ENCODE peak calls at places on chromosomes 3 and 15, in five cellular contexts. C, S, O, X and M are unnamed samples.

GRCh38 chr15:92343869-92344643 is 49.6 kb upstream of the ST8SIA2 start:
- DNase-seq in C (no peak), S (no peak), X (no peak), O (no peak), M (no peak)

GRCh38 chr15:78325092-78325843 is 14.9 kb upstream of the CRABP1 start:
- DNase-seq in O (no peak), C (no peak), X (no peak), S (no peak), M (peak; percentile 33)

GRCh38 chr3:107661447-107662108 is 138.8 kb downstream of the BBX start:
- DNase-seq in X (no peak), S (no peak), O (no peak), C (no peak), M (peak; percentile 51)

GRCh38 chr3:56830884-56831283 is 29.1 kb upstream of the ARHGEF3 start:
- DNase-seq in X (no peak), S (no peak), C (no peak), O (no peak), M (no peak)

GRCh38 chr3:52291508-52292181 is 4.0 kb downstream of the GLYCTK start:
- DNase-seq in X (no peak), S (peak; percentile 54), C (no peak), O (no peak), M (peak; percentile 51)

GRCh38 chr3:112486811-112487505 is 12.3 kb downstream of the BTLA start:
- DNase-seq in O (no peak), S (no peak), C (peak; percentile 20), X (no peak), M (no peak)

GRCh38 chr3:99774467-99774866 is 43.2 kb upstream of the CMSS1 start:
- DNase-seq in C (peak; percentile 77), X (no peak), S (no peak), O (no peak), M (no peak)

GRCh38 chr3:9913601-9914000 is 3.3 kb upstream of the IL17RC start:
- DNase-seq in O (no peak), S (no peak), C (no peak), X (no peak), M (no peak)

GRCh38 chr3:157073810-157074209 is 86.1 kb downstream of the CCNL1 start:
- DNase-seq in S (no peak), C (peak; percentile 55), X (no peak), O (no peak), M (peak; percentile 50)

GRCh38 chr3:99579246-99579645 is 59.1 kb upstream of the COL8A1 start:
- DNase-seq in S (no peak), O (no peak), C (peak; percentile 84), X (no peak), M (no peak)

GRCh38 chr15:40344631-40345120 is 3.9 kb upstream of the CCDC9B start:
- DNase-seq in S (peak; percentile 83), C (peak; percentile 53), O (peak; percentile 55), X (peak; percentile 72), M (peak; percentile 65)

GRCh38 chr3:123708531-123708930 is 123.7 kb upstream of the HACD2 start:
- DNase-seq in X (no peak), S (no peak), C (no peak), O (no peak), M (no peak)

GRCh38 chr3:188687389-188687788 is 484.4 kb upstream of the TPRG1 start:
- DNase-seq in X (no peak), C (peak; percentile 62), S (no peak), O (peak; percentile 20), M (peak; percentile 49)

GRCh38 chr3:109718822-109719221 is 381.5 kb upstream of the DPPA4 start:
- DNase-seq in S (no peak), C (no peak), X (no peak), O (no peak), M (no peak)

GRCh38 chr15:82315519-82316246 is 33.6 kb downstream of the GOLGA6L10 start:
- DNase-seq in C (no peak), X (no peak), S (no peak), O (no peak), M (no peak)

GRCh38 chr15:77493324-77493907 is 72.7 kb downstream of the HMG20A start:
- DNase-seq in C (peak; percentile 46), O (no peak), S (no peak), X (no peak), M (no peak)

GRCh38 chr15:66587020-66587419 is 21.2 kb upstream of the LCTL start:
- DNase-seq in X (no peak), O (no peak), S (no peak), C (no peak), M (no peak)

GRCh38 chr15:101542306-101543025 is 53.0 kb upstream of the PCSK6 start:
- DNase-seq in X (no peak), C (no peak), O (no peak), S (peak; percentile 62), M (no peak)

GRCh38 chr3:21894459-21895083 is 143.6 kb upstream of the ZNF385D start:
- DNase-seq in X (no peak), S (no peak), C (peak; percentile 32), O (peak; percentile 5), M (peak; percentile 49)

GRCh38 chr3:15206662-15207576 is 873 bp downstream of the CAPN7 start:
- DNase-seq in S (peak; percentile 74), C (peak; percentile 15), X (peak; percentile 32), O (peak; percentile 43), M (peak; percentile 28)

GRCh38 chr3:15205482-15205933 is 538 bp upstream of the CAPN7 start:
- DNase-seq in C (no peak), O (no peak), S (no peak), X (no peak), M (no peak)

GRCh38 chr3:15205934-15206661 is at the start of gene CAPN7:
- DNase-seq in X (peak; percentile 98), O (peak; percentile 93), S (peak; percentile 98), C (peak; percentile 88), M (peak; percentile 96)

GRCh38 chr3:15211934-15212333 is 5.9 kb downstream of the CAPN7 start:
- DNase-seq in X (no peak), S (no peak), C (no peak), O (no peak), M (no peak)

DNA sequence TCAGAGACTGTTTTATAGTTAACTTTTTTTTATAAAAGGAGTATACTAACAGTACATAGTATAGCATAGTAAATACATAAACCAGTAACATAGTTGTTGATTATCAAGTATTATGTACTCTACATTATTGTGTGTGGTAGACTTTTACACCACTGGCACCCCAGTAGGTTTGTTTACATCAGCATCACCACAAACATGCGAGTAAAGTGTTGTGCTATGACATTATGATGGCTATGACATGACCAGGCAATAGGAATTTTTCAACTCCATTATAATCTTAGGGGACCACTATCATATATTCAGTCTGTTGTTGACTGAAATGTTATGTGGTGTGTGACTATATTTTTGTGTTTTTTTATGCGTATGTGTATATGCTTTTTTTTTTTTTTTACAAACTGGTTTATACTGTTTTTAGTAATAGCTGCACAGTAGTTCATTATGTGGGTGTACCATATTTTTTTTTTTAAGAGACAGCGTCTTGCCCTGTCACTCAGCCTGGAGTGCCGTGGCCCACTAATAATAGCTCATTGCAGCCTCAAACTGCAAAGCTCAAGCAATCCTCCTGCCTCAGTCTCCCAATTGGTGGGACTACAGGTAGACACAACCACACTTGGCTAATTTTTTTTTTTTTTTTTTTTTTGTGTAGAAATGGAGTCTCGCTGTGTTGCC is 1.9 kb downstream of the CAPN7 start:
- DNase-seq in X (no peak), O (no peak), C (no peak), S (no peak), M (no peak)
- H3K4me3 ChIP-seq in X (peak overlapping the region; percentile 86), O (peak overlapping the region; percentile 87), C (peak overlapping the region; percentile 90), S (peak overlapping the region; percentile 96), M (peak overlapping the region; percentile 77)

GRCh38 chr3:132232231-132232792 is 84.9 kb upstream of the ACP3 start:
- DNase-seq in S (no peak), C (no peak), X (no peak), O (no peak), M (no peak)
- H3K27ac ChIP-seq in S (peak overlapping the region; percentile 1), C (no peak overlapping the region), X (no peak overlapping the region), O (no peak overlapping the region), M (peak overlapping the region; percentile 82)

GRCh38 chr3:171455603-171456550 is 4.3 kb downstream of the TNIK start:
- DNase-seq in X (no peak), C (no peak), S (no peak), O (no peak), M (no peak)

GRCh38 chr3:171453175-171453868 is 6.9 kb downstream of the TNIK start:
- DNase-seq in X (no peak), O (no peak), C (no peak), S (no peak), M (no peak)

GRCh38 chr3:171456765-171457164 is 3.4 kb downstream of the TNIK start:
- DNase-seq in O (no peak), S (no peak), C (no peak), X (no peak), M (no peak)

GRCh38 chr3:171451915-171452707 is 8.1 kb downstream of the TNIK start:
- DNase-seq in O (no peak), X (no peak), C (no peak), S (no peak), M (no peak)

DNA sequence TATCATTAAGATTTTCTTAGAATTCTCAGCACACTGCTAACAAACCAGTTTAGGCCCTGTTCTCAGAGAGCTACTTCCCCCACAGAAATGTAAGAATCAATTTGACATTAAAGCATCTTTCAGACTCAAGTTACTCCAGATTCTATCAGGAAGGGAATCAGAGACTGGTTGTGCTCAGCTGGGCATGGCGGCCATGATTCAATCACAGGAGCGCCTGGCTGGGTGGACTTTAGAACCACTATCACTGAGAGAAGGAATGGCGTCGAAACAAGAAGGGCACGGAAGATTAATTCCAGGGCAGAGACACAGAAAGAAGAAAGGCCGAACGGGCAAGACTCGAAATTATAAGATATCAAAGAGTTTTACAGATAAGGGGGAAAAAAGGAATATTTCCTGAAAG is 6.2 kb downstream of the TNIK start:
- DNase-seq in O (no peak), X (peak; percentile 43), S (no peak), C (no peak), M (no peak)
- H3K4me3 ChIP-seq in O (no peak overlapping the region), X (no peak overlapping the region), S (no peak overlapping the region), C (no peak overlapping the region), M (no peak overlapping the region)

DNA sequence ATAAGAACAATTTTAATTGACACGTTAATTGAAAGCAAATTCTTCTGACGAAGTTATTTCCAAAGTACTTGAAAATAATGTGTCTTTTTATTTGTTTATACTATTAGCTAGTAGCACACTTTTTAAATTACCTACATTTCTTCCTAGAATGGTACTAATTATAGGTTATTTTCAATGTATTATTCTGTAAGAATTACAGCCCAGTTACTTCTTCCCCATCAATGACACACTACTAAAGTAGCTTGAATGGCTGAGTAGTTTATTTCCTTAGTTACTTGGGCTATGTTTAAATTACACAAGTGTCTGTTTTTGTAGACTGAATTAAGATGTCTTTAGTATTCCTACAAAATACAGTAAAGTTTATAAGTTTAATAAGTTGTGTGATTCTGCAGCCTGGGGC is 217.6 kb upstream of the IL12A start:
- DNase-seq in O (no peak), C (no peak), S (no peak), X (no peak), M (no peak)
- H3K27ac ChIP-seq in O (no peak overlapping the region), C (no peak overlapping the region), S (peak overlapping the region; percentile 100), X (no peak overlapping the region), M (no peak overlapping the region)

GRCh38 chr3:184772667-184773272 is 39.2 kb upstream of the VPS8 start:
- DNase-seq in O (no peak), C (no peak), X (peak; percentile 53), S (no peak), M (no peak)
- H3K4me3 ChIP-seq in O (no peak overlapping the region), C (no peak overlapping the region), X (no peak overlapping the region), S (no peak overlapping the region), M (no peak overlapping the region)

GRCh38 chr3:29282431-29283296 is 1.8 kb downstream of the RBMS3 start:
- DNase-seq in X (no peak), S (no peak), O (peak; percentile 33), C (peak; percentile 59), M (peak; percentile 34)
- H3K27ac ChIP-seq in X (peak overlapping the region; percentile 80), S (peak overlapping the region; percentile 87), O (peak overlapping the region; percentile 78), C (peak overlapping the region; percentile 93), M (peak overlapping the region; percentile 95)

GRCh38 chr15:70851889-70852288 is 2.1 kb downstream of the LARP6 start:
- DNase-seq in X (no peak), S (no peak), O (no peak), C (no peak), M (no peak)
- H3K4me3 ChIP-seq in X (peak overlapping the region; percentile 75), S (no peak overlapping the region), O (no peak overlapping the region), C (no peak overlapping the region), M (no peak overlapping the region)